ENCODE peak calls at places on chromosomes 5 and 9, in eight cellular contexts. N is type B pancreatic cell; V is psoas muscle; L is NCI-H2171; W is activated T-cell treated with anti-CD3 and anti-CD28 coated beads, Interleukin-2, amount 50 U/mL, for 72 hours; H is non-pigmented ciliary epithelial cell; T is dorsolateral prefrontal cortex; P is foreskin fibroblast. E is an unnamed sample.
A peak's percentile ranks its signal among the peaks of the same experiment; 100 is the strongest.

GRCh38 chr5:40406426-40407211 is 273.1 kb upstream of the PTGER4 start:
- DNase-seq in N (no peak), V (no peak), L (no peak), W (peak; percentile 27), H (no peak), T (no peak), P (no peak), E (no peak)

GRCh38 chr9:109796081-109796480 is 16.1 kb downstream of the PALM2AKAP2 start:
- DNase-seq in N (no peak), V (no peak), L (no peak), W (no peak), H (no peak), T (no peak), P (no peak), E (no peak)

GRCh38 chr9:129835860-129836223 is 584 bp downstream of the USP20 start:
- DNase-seq in N (no peak), V (no peak), L (no peak), W (no peak), H (no peak), T (no peak), P (no peak), E (peak; percentile 37)

GRCh38 chr9:134710912-134711311 is 69.3 kb downstream of the COL5A1 start:
- DNase-seq in N (no peak), V (no peak), L (no peak), W (no peak), H (no peak), T (no peak), P (no peak), E (no peak)

GRCh38 chr5:17157916-17158529 is 59.4 kb upstream of the BASP1 start:
- DNase-seq in N (no peak), V (no peak), L (no peak), W (no peak), H (peak; percentile 99), T (no peak), P (peak; percentile 94), E (peak; percentile 91)

GRCh38 chr9:94164756-94165549 is 80.7 kb downstream of the PTPDC1 start:
- DNase-seq in N (no peak), V (no peak), L (no peak), W (no peak), H (no peak), T (no peak), P (no peak), E (no peak)

GRCh38 chr9:88969646-88970373 is 21.5 kb upstream of the S1PR3 start:
- DNase-seq in N (peak; percentile 48), V (no peak), L (no peak), W (no peak), H (no peak), T (no peak), P (no peak), E (no peak)

GRCh38 chr5:75886706-75887105 is 169.5 kb upstream of the POC5 start:
- DNase-seq in N (no peak), V (no peak), L (no peak), W (no peak), H (no peak), T (no peak), P (no peak), E (no peak)

GRCh38 chr5:170630711-170631141 is 126.9 kb downstream of the KCNIP1 start:
- DNase-seq in N (no peak), V (no peak), L (no peak), W (no peak), H (no peak), T (no peak), P (no peak), E (no peak)

GRCh38 chr9:95494022-95494415 is 22.8 kb downstream of the PTCH1 start:
- DNase-seq in N (no peak), V (no peak), L (peak; percentile 84), W (peak; percentile 46), H (no peak), T (peak; percentile 64), P (no peak), E (no peak)

GRCh38 chr5:40551706-40552557 is 127.8 kb upstream of the PTGER4 start:
- DNase-seq in N (no peak), V (no peak), L (no peak), W (no peak), H (peak; percentile 96), T (no peak), P (peak; percentile 95), E (peak; percentile 96)

GRCh38 chr9:21326526-21327139 is 8.6 kb downstream of the KLHL9 start:
- DNase-seq in N (no peak), V (no peak), L (no peak), W (no peak), H (no peak), T (no peak), P (no peak), E (no peak)

GRCh38 chr5:89946514-89946913 is 463.0 kb downstream of the CETN3 start:
- DNase-seq in N (no peak), V (no peak), L (no peak), W (no peak), H (no peak), T (no peak), P (no peak), E (no peak)

GRCh38 chr9:106588601-106589000 is 274.4 kb upstream of the ZNF462 start:
- DNase-seq in N (no peak), V (no peak), L (no peak), W (no peak), H (no peak), T (no peak), P (no peak), E (no peak)

GRCh38 chr9:85224729-85225128 is 517.0 kb downstream of the AGTPBP1 start:
- DNase-seq in N (no peak), V (no peak), L (no peak), W (no peak), H (no peak), T (no peak), P (peak; percentile 50), E (peak; percentile 52)

GRCh38 chr9:130333041-130334040 is 67.8 kb downstream of the HMCN2 start:
- DNase-seq in N (no peak), V (peak; percentile 62), L (peak; percentile 95), W (no peak), H (no peak), T (no peak), P (no peak), E (no peak)

GRCh38 chr9:129336130-129336528 is 158.1 kb upstream of the IER5L start:
- DNase-seq in N (no peak), V (no peak), L (no peak), W (no peak), H (no peak), T (no peak), P (peak; percentile 44), E (peak; percentile 44)

GRCh38 chr9:133897675-133898074 is 94.4 kb downstream of the VAV2 start:
- DNase-seq in N (no peak), V (no peak), L (no peak), W (no peak), H (no peak), T (no peak), P (peak; percentile 28), E (no peak)

GRCh38 chr5:37214550-37214949 is 34.6 kb downstream of the CPLANE1 start:
- DNase-seq in N (no peak), V (no peak), L (no peak), W (no peak), H (no peak), T (no peak), P (no peak), E (no peak)

GRCh38 chr5:13477118-13477737 is 467.3 kb downstream of the DNAH5 start:
- DNase-seq in N (no peak), V (no peak), L (no peak), W (no peak), H (peak; percentile 86), T (no peak), P (no peak), E (peak; percentile 86)

GRCh38 chr5:150355791-150356190 is 1.7 kb upstream of the TCOF1 start:
- DNase-seq in N (no peak), V (no peak), L (no peak), W (no peak), H (no peak), T (no peak), P (no peak), E (no peak)

GRCh38 chr5:111232311-111233049 is 8.3 kb downstream of the CAMK4 start:
- DNase-seq in N (no peak), V (no peak), L (no peak), W (no peak), H (no peak), T (no peak), P (no peak), E (no peak)

GRCh38 chr5:120014535-120014934 is 385.2 kb downstream of the FAM170A start:
- DNase-seq in N (no peak), V (no peak), L (no peak), W (no peak), H (no peak), T (no peak), P (no peak), E (peak; percentile 24)

GRCh38 chr9:132210472-132211145 is 48.8 kb downstream of the NTNG2 start:
- DNase-seq in N (no peak), V (no peak), L (no peak), W (peak; percentile 12), H (peak; percentile 14), T (no peak), P (no peak), E (no peak)

GRCh38 chr5:140292212-140293040 is 10.5 kb downstream of the PFDN1 start:
- DNase-seq in N (no peak), V (no peak), L (no peak), W (no peak), H (peak; percentile 32), T (no peak), P (no peak), E (no peak)

GRCh38 chr9:2181794-2182193 is 166.6 kb downstream of the SMARCA2 start:
- DNase-seq in N (no peak), V (peak; percentile 27), L (no peak), W (peak; percentile 9), H (no peak), T (no peak), P (no peak), E (no peak)

GRCh38 chr5:177301503-177302165 is 1.9 kb downstream of the RAB24 start:
- DNase-seq in N (peak; percentile 64), V (no peak), L (no peak), W (no peak), H (no peak), T (no peak), P (no peak), E (no peak)

GRCh38 chr9:114258866-114259799 is 63.8 kb upstream of the ORM1 start:
- DNase-seq in N (no peak), V (no peak), L (no peak), W (no peak), H (no peak), T (no peak), P (no peak), E (no peak)

GRCh38 chr9:134314950-134315715 is 11.1 kb upstream of the RXRA start:
- DNase-seq in N (no peak), V (peak; percentile 7), L (no peak), W (no peak), H (no peak), T (no peak), P (no peak), E (no peak)

GRCh38 chr9:121253821-121254471 is 14.0 kb upstream of the GSN start:
- DNase-seq in N (no peak), V (no peak), L (no peak), W (no peak), H (no peak), T (no peak), P (no peak), E (no peak)

GRCh38 chr5:93017854-93018253 is 563.2 kb downstream of the NR2F1-AS1 start:
- DNase-seq in N (no peak), V (no peak), L (no peak), W (no peak), H (peak; percentile 45), T (no peak), P (peak; percentile 61), E (peak; percentile 32)

GRCh38 chr9:114000671-114001409 is 77.3 kb downstream of the AMBP start:
- DNase-seq in N (no peak), V (no peak), L (no peak), W (no peak), H (no peak), T (no peak), P (no peak), E (no peak)

GRCh38 chr9:122332083-122332482 is 38.7 kb upstream of the PTGS1 start:
- DNase-seq in N (no peak), V (no peak), L (no peak), W (no peak), H (no peak), T (no peak), P (no peak), E (no peak)

GRCh38 chr5:9829621-9830020 is 199.5 kb upstream of the TAS2R1 start:
- DNase-seq in N (no peak), V (no peak), L (no peak), W (no peak), H (no peak), T (no peak), P (no peak), E (no peak)